ENCODE peak calls at places on chromosomes 5 and 9, in four cellular contexts. Y is fibroblast of lung, F is astrocyte, C is endothelial cell of umbilical vein. H is an unnamed sample.

GRCh38 chr5:178155065-178155464 is 1.4 kb upstream of the NHP2 start:
- DNase-seq in Y (no peak), F (no peak), C (no peak), H (no peak)

GRCh38 chr9:130409250-130409649 is 35.5 kb upstream of the ASS1 start:
- DNase-seq in Y (no peak), F (no peak), C (no peak), H (no peak)

GRCh38 chr9:125906144-125906543 is 159.0 kb downstream of the PBX3 start:
- DNase-seq in Y (peak; percentile 39), F (peak; percentile 82), C (no peak), H (peak; percentile 46)

GRCh38 chr5:163350083-163350482 is 87.3 kb upstream of the CCNG1 start:
- DNase-seq in Y (peak; percentile 52), F (no peak), C (no peak), H (peak; percentile 24)

GRCh38 chr5:167952278-167952990 is 339.0 kb upstream of the WWC1 start:
- DNase-seq in Y (no peak), F (no peak), C (no peak), H (no peak)

GRCh38 chr9:17726298-17726697 is 147.4 kb downstream of the SH3GL2 start:
- DNase-seq in Y (no peak), F (no peak), C (no peak), H (no peak)

GRCh38 chr5:80083115-80083890 is 48.2 kb downstream of the THBS4 start:
- DNase-seq in Y (peak; percentile 76), F (peak; percentile 68), C (peak; percentile 64), H (peak; percentile 63)

GRCh38 chr9:36961051-36961450 is 73.0 kb downstream of the PAX5 start:
- DNase-seq in Y (no peak), F (no peak), C (no peak), H (no peak)

GRCh38 chr5:39863926-39864572 is 439.3 kb upstream of the DAB2 start:
- DNase-seq in Y (no peak), F (no peak), C (no peak), H (no peak)

GRCh38 chr5:73189816-73190451 is 16.9 kb downstream of the TMEM174 start:
- DNase-seq in Y (peak; percentile 43), F (peak; percentile 75), C (no peak), H (peak; percentile 11)

GRCh38 chr9:96853711-96854072 is 622 bp downstream of the ZNF782 start:
- DNase-seq in Y (no peak), F (no peak), C (no peak), H (peak; percentile 19)

GRCh38 chr5:66981705-66982387 is 214.8 kb downstream of the CD180 start:
- DNase-seq in Y (no peak), F (no peak), C (no peak), H (no peak)

GRCh38 chr9:114288233-114289051 is 34.5 kb upstream of the ORM1 start:
- DNase-seq in Y (no peak), F (peak; percentile 76), C (no peak), H (peak; percentile 85)

GRCh38 chr5:178385472-178385853 is 152.9 kb upstream of the PHYKPL start:
- DNase-seq in Y (no peak), F (no peak), C (no peak), H (no peak)

GRCh38 chr5:39726467-39726866 is 301.7 kb upstream of the DAB2 start:
- DNase-seq in Y (no peak), F (no peak), C (no peak), H (no peak)

GRCh38 chr5:171633776-171634470 is 151.7 kb upstream of the SMIM23 start:
- DNase-seq in Y (no peak), F (no peak), C (no peak), H (no peak)

GRCh38 chr9:69672828-69673640 is 863 bp upstream of the APBA1 start:
- DNase-seq in Y (peak; percentile 88), F (peak; percentile 76), C (peak; percentile 83), H (peak; percentile 91)

GRCh38 chr5:1007681-1008450 is 736 bp upstream of the NKD2 start:
- DNase-seq in Y (no peak), F (no peak), C (no peak), H (no peak)

GRCh38 chr9:19232830-19233194 is 2.3 kb downstream of the DENND4C start:
- DNase-seq in Y (peak; percentile 63), F (peak; percentile 57), C (peak; percentile 55), H (no peak)

GRCh38 chr5:167440846-167441245 is 850.6 kb upstream of the WWC1 start:
- DNase-seq in Y (no peak), F (no peak), C (no peak), H (no peak)

GRCh38 chr5:2905741-2906140 is 154.3 kb upstream of the IRX2 start:
- DNase-seq in Y (no peak), F (no peak), C (no peak), H (no peak)

GRCh38 chr9:6566409-6567139 is 79.0 kb downstream of the GLDC start:
- DNase-seq in Y (peak; percentile 95), F (peak; percentile 98), C (peak; percentile 98), H (peak; percentile 98)

GRCh38 chr5:150989695-150990094 is 30.7 kb upstream of the GPX3 start:
- DNase-seq in Y (no peak), F (no peak), C (no peak), H (no peak)

GRCh38 chr5:53874409-53874808 is 314.0 kb downstream of the NDUFS4 start:
- DNase-seq in Y (no peak), F (no peak), C (no peak), H (no peak)

GRCh38 chr5:2227433-2227832 is 344.7 kb upstream of the IRX4 start:
- DNase-seq in Y (no peak), F (no peak), C (no peak), H (no peak)

GRCh38 chr5:135238622-135239460 is 160.2 kb downstream of the MACROH2A1 start:
- DNase-seq in Y (no peak), F (no peak), C (no peak), H (no peak)

DNA sequence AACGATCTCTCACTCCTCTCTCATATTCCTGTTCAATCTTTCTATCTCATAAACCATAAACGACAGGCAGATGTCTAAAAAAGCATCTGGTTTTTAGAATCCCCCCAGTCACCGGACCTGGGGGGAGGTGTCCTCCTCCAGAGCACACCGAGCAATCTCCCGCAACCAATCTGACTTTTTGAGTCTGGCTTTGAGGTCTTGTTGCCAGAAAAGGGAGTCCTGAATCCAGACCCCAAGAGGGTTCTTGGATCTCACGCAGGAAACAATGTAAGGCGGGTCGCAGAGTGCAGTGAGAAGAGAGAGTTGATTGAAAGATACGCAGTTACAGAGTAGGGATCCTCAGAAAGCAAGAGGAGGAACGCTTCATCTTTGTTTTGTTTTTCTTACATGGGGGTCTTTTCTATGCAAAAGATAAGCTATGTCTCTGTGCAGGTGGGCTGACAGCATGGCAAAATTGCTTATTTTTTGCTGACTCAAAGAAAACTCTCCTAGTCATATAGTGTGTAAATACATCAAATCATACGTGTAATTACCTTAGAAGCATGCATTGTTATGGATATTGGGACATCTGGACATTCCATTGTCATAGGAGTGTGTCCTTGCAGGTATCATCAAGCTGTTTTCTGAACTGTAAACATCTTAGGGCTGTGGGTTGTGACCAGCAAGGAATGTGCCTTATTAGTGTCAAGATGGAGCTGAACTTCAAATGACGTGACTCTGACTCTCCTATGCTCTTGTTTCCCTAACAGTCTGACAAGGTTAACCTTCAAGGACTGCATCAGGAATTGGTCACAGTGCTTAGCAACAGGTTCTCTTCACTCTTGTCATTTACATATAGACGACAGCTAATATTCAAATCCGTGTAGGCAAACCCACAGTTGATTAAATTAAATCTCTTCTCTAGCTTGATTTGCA is 159.3 kb upstream of the DAPK1 start:
- DNase-seq in Y (no peak), F (no peak), C (no peak), H (no peak)
- H3K4me2 ChIP-seq in Y (no peak overlapping the region), F (peak overlapping the region; percentile 84), C (no peak overlapping the region), H (no peak overlapping the region)

GRCh38 chr5:95838001-95838520 is 15.5 kb upstream of the GLRX start:
- DNase-seq in Y (no peak), F (no peak), C (no peak), H (no peak)

GRCh38 chr5:95837492-95837891 is 15.0 kb upstream of the GLRX start:
- DNase-seq in Y (no peak), F (no peak), C (no peak), H (no peak)

GRCh38 chr5:95839658-95840057 is 17.1 kb upstream of the GLRX start:
- DNase-seq in Y (no peak), F (no peak), C (no peak), H (no peak)

GRCh38 chr5:95836544-95836943 is 14.0 kb upstream of the GLRX start:
- DNase-seq in Y (no peak), F (no peak), C (peak; percentile 44), H (no peak)

GRCh38 chr5:95838552-95838951 is 16.0 kb upstream of the GLRX start:
- DNase-seq in Y (no peak), F (no peak), C (no peak), H (no peak)
- H3K4me2 ChIP-seq in Y (no peak overlapping the region), F (no peak overlapping the region), C (no peak overlapping the region), H (no peak overlapping the region)

GRCh38 chr5:14945450-14945849 is 73.9 kb upstream of the ANKH start:
- DNase-seq in Y (no peak), F (peak; percentile 44), C (no peak), H (no peak)

GRCh38 chr5:14942212-14942611 is 70.6 kb upstream of the ANKH start:
- DNase-seq in Y (no peak), F (peak; percentile 58), C (no peak), H (no peak)

GRCh38 chr5:14945021-14945420 is 73.4 kb upstream of the ANKH start:
- DNase-seq in Y (no peak), F (no peak), C (no peak), H (no peak)

GRCh38 chr5:14948341-14948830 is 76.8 kb upstream of the ANKH start:
- DNase-seq in Y (no peak), F (peak; percentile 52), C (no peak), H (no peak)

DNA sequence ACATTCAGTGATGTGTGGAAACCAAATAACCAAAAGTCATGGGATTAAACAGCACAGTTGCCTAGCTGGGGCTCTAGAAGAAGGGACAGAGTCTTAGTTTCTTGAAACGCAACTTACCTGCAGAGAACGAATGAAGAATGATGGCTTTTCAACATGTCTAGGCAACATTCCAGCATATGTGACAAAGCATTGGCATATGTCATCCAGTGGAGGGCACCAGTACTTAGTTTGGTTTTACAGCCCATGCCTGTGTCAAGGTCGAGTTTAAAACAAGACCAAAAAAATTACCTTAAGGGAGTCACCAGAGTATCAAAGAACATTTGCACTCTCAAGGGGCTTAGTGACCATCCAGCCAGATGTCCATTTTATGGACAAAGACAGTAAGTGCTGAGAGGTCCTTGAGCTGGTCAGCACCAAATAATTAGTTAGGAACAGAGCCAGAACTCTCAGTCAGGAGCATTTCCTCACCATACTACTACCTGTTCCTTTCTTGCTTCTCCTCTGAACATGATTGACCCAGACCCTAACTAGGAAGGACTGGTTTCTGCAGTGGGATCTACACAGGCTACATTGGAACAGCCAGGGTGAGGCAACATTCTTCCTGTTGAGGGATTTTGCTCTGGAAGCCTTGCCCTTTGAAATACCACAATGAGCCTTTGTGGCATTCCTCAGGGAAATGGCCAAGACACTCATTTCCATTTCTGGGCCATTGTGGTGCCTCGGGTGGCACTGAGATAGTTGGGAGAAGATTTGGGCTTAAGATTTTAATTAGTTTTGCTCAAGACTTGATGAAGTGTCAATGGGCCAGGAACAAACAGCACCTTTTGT is 75.4 kb upstream of the ANKH start:
- DNase-seq in Y (peak; percentile 14), F (no peak), C (peak; percentile 30), H (peak; percentile 13)
- H3K4me2 ChIP-seq in Y (no peak overlapping the region), F (no peak overlapping the region), C (no peak overlapping the region), H (no peak overlapping the region)

GRCh38 chr9:133655701-133656100 is 19.5 kb downstream of the DBH start:
- DNase-seq in Y (no peak), F (no peak), C (no peak), H (no peak)

GRCh38 chr9:133654736-133655657 is 18.8 kb downstream of the DBH start:
- DNase-seq in Y (no peak), F (no peak), C (no peak), H (no peak)

GRCh38 chr9:133656211-133657119 is 20.3 kb downstream of the DBH start:
- DNase-seq in Y (no peak), F (no peak), C (no peak), H (no peak)

GRCh38 chr9:133658442-133659431 is 22.6 kb downstream of the DBH start:
- DNase-seq in Y (peak; percentile 8), F (peak; percentile 27), C (no peak), H (peak; percentile 31)

GRCh38 chr9:133657120-133657661 is 21.0 kb downstream of the DBH start:
- DNase-seq in Y (no peak), F (peak; percentile 17), C (no peak), H (no peak)
- H3K4me2 ChIP-seq in Y (no peak overlapping the region), F (no peak overlapping the region), C (no peak overlapping the region), H (no peak overlapping the region)